ENCODE peak calls at places on chromosomes 6 and 20, in ten cellular contexts. G is neuronal stem cell; P is AG04450; T is CD8-positive, alpha-beta T cell; O is A549; E is tibial nerve; R is colonic mucosa; L is NT2/D1; W is kidney; F is left lung. Y is an unnamed sample.

GRCh38 chr6:29626948-29627761 is 5.8 kb downstream of the GABBR1 start:
- DNase-seq in T (no peak), O (no peak), F (peak; percentile 78), L (no peak), E (no peak), G (no peak), W (no peak), P (no peak), R (no peak), Y (no peak)

GRCh38 chr6:157966597-157966977 is 15.1 kb upstream of the SYNJ2 start:
- DNase-seq in R (peak; percentile 47), O (no peak), G (no peak), W (no peak), P (no peak), F (no peak), E (no peak), T (no peak), L (no peak), Y (no peak)

GRCh38 chr6:34837500-34837899 is 45.6 kb downstream of the BLTP3A start:
- DNase-seq in G (no peak), F (no peak), E (no peak), O (no peak), W (no peak), P (no peak), L (no peak), R (no peak), T (no peak), Y (no peak)

GRCh38 chr6:132614554-132614953 is 9.5 kb downstream of the TAAR2 start:
- DNase-seq in F (no peak), L (no peak), T (no peak), O (no peak), P (no peak), W (no peak), G (no peak), E (no peak), R (no peak), Y (no peak)

GRCh38 chr6:30007132-30007764 is 53.8 kb upstream of the POLR1H start:
- DNase-seq in L (no peak), E (no peak), G (no peak), O (no peak), W (peak; percentile 79), F (peak; percentile 86), R (peak; percentile 66), T (peak; percentile 27), P (no peak), Y (no peak)

GRCh38 chr20:3407426-3408250 is at the start of gene DNAAF9:
- DNase-seq in L (peak; percentile 47), G (peak; percentile 68), T (peak; percentile 66), R (peak; percentile 67), E (peak; percentile 57), W (peak; percentile 92), O (peak; percentile 88), F (peak; percentile 91), P (no peak), Y (peak; percentile 69)

GRCh38 chr20:4610871-4611270 is 110.8 kb upstream of the PRND start:
- DNase-seq in T (no peak), G (no peak), W (no peak), O (no peak), E (no peak), P (no peak), F (no peak), L (no peak), R (no peak), Y (no peak)

GRCh38 chr20:2742934-2743559 is 50.5 kb downstream of the EBF4 start:
- DNase-seq in G (peak; percentile 64), E (no peak), R (peak; percentile 57), O (peak; percentile 71), P (peak; percentile 15), W (peak; percentile 83), T (peak; percentile 67), F (peak; percentile 85), L (peak; percentile 57), Y (peak; percentile 69)

GRCh38 chr6:106250997-106251396 is 74.6 kb downstream of the ATG5 start:
- DNase-seq in T (no peak), W (no peak), R (no peak), P (no peak), E (no peak), O (no peak), L (no peak), G (no peak), F (peak; percentile 28), Y (no peak)

GRCh38 chr20:51772236-51772635 is 4.0 kb upstream of the ATP9A start:
- DNase-seq in L (no peak), R (no peak), W (no peak), G (no peak), E (no peak), O (no peak), F (no peak), P (no peak), T (no peak), Y (no peak)

GRCh38 chr6:155273438-155273837 is 9.6 kb downstream of the CLDN20 start:
- DNase-seq in W (no peak), L (peak; percentile 33), R (no peak), E (no peak), P (peak; percentile 72), O (peak; percentile 29), G (no peak), T (no peak), F (no peak), Y (no peak)

GRCh38 chr6:40852667-40853383 is 186.2 kb downstream of the UNC5CL start:
- DNase-seq in T (no peak), O (no peak), L (peak; percentile 23), F (no peak), G (no peak), P (no peak), R (no peak), W (no peak), E (no peak), Y (no peak)

DNA sequence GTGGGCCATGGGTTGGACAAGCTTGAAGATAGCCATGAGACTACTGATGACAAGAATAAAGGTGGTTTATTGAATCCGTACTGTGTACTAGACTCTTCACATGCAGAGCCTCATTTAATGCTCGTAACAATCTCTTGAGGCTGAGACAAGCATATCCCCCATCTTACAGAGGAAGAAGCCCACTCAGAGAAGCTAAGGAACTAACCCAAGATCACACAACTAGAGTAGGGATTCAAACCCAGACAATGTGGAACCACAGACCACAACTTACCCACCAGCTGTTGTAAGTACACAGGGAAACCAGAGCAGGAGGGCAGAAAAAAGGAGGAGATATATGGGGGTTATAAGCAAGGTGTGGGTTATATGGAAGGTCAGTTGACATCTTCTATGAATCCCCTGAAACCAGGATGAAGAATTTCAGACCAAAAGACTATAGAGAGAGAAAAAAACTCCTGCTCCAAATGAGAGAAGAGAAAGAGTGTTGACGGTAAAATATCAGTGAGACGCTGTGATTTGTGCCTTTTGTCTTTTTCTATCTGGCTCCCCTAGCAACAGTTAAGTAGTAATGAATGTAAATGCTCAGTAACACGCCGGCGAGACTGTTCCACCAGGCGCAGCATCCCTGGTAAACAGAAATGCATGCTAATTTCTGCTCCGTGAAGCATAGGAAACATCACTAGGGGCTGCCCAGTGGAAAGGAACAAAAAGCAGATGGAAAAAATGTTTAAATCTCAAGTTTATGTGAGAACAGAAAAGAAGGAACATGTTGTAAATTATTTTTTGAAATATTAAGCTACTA is 80.1 kb upstream of the SLC22A16 start:
- DNase-seq in E (no peak), O (no peak), R (no peak), W (no peak), L (no peak), T (no peak), P (no peak), G (no peak), F (no peak), Y (no peak)
- H3K9me3 ChIP-seq in E (no peaks in the 10 kb centered on the region), O (peaks cover 8% of the 10 kb centered on the region), R (no peaks in the 10 kb centered on the region), W (no peaks in the 10 kb centered on the region), L (peaks cover 13% of the 10 kb centered on the region), T (no peaks in the 10 kb centered on the region), P (peaks cover 11% of the 10 kb centered on the region), G (no peaks in the 10 kb centered on the region), F (no peaks in the 10 kb centered on the region), Y (peaks cover 2% of the 10 kb centered on the region)

DNA sequence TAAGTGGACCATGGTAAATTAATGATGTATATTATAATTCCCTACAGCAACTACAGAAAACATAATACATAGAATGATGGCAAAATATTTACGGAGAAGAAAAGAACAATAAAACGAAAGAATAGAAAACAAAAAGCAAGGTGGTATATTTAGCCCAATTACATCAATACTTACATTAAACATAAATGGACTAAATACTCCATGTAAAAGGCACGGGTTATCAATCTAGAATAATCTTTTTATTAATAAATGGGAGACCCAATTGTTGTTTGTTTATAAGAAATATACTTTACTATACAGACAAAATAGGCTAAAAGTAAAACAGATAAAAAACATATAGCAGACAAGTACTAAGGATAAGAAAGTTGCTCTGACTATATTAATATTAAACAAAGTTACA is 137.2 kb downstream of the TASP1 start:
- DNase-seq in F (no peak), T (no peak), L (no peak), E (no peak), O (no peak), G (no peak), W (no peak), R (no peak), P (no peak), Y (no peak)
- H3K9me3 ChIP-seq in F (peaks cover 60% of the 10 kb centered on the region), T (no peaks in the 10 kb centered on the region), L (peaks cover 23% of the 10 kb centered on the region), E (no peaks in the 10 kb centered on the region), O (peaks cover 64% of the 10 kb centered on the region), G (peaks cover 9% of the 10 kb centered on the region), W (peaks cover 13% of the 10 kb centered on the region), R (no peaks in the 10 kb centered on the region), P (peaks cover 2% of the 10 kb centered on the region), Y (peaks cover 6% of the 10 kb centered on the region)

DNA sequence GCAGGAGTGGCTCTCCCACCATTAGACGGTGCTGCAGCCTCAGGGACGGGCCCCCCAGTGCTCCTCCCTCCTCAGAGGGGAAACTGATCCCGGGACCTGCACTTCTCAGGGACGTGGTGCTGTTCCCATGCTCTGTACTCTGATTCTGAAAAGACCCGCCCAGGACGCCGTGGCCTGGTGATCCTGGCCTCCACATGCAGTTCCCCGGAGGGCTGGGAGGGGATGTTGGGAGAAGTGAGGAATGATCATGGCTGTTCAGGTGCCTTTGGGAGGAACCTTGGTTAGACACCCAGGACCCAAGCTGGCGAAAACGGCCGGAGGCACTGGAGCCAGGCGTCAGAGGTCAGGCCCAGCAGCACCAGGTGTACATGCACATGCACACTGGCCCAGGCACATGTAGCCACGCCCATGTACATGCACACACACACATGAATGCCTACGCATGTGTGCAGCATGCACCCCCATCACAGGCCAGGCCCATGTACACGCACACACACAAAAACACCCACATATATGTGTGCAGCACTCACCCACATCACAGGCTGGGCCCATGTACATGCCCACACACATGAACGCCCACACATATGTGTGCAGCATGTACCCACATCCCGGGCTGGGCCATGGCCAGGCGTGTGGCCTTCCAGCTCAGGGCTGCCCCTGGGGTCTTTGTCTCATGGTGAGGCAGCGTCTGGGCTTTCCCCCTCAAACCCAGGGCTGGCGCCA is 52.6 kb upstream of the DACT2 start:
- DNase-seq in O (no peak), W (no peak), G (no peak), R (no peak), T (no peak), F (peak; percentile 68), L (no peak), E (no peak), P (no peak), Y (no peak)
- H3K9me3 ChIP-seq in O (no peaks in the 10 kb centered on the region), W (no peaks in the 10 kb centered on the region), G (no peaks in the 10 kb centered on the region), R (no peaks in the 10 kb centered on the region), T (no peaks in the 10 kb centered on the region), F (no peaks in the 10 kb centered on the region), L (no peaks in the 10 kb centered on the region), E (no peaks in the 10 kb centered on the region), P (peaks cover 85% of the 10 kb centered on the region), Y (no peaks in the 10 kb centered on the region)

GRCh38 chr6:119921491-119922010 is 572.0 kb upstream of the MAN1A1 start:
- DNase-seq in G (no peak), R (no peak), T (no peak), P (no peak), W (no peak), O (no peak), E (no peak), L (no peak), F (no peak), Y (no peak)

GRCh38 chr6:119917186-119917585 is 567.6 kb upstream of the MAN1A1 start:
- DNase-seq in F (no peak), L (no peak), O (no peak), R (no peak), P (no peak), E (no peak), T (no peak), W (no peak), G (no peak), Y (no peak)

GRCh38 chr6:119922814-119923213 is 573.3 kb upstream of the MAN1A1 start:
- DNase-seq in R (no peak), E (no peak), O (no peak), F (no peak), L (no peak), W (no peak), T (no peak), P (no peak), G (no peak), Y (no peak)
- H3K9me3 ChIP-seq in R (no peaks in the 10 kb centered on the region), E (peaks cover 4% of the 10 kb centered on the region), O (no peaks in the 10 kb centered on the region), F (peaks cover 64% of the 10 kb centered on the region), L (peaks cover 23% of the 10 kb centered on the region), W (peaks cover 29% of the 10 kb centered on the region), T (peaks cover 5% of the 10 kb centered on the region), P (peaks cover 10% of the 10 kb centered on the region), G (peaks cover 12% of the 10 kb centered on the region), Y (no peaks in the 10 kb centered on the region)

Y was measured in T-helper 17 cell.